ENCODE peak calls at places on chromosomes 2 and 18, in eight cellular contexts. A is naive B cell, Z is aorta, X is NCI-H460, B is fibroblast of mammary gland, K is psoas muscle, G is progenitor cell of endocrine pancreas, M is Daoy. S is an unnamed sample.

GRCh38 chr2:46363535-46364170 is 66.4 kb downstream of the EPAS1 start:
- DNase-seq in A (no peak), Z (no peak), X (no peak), B (peak), K (no peak), G (no peak), M (peak), S (no peak)

GRCh38 chr2:42001696-42002331 is 46.0 kb upstream of the PKDCC start:
- DNase-seq in A (no peak), Z (no peak), X (no peak), B (peak), K (no peak), G (no peak), M (no peak), S (no peak)

GRCh38 chr2:172561270-172561669 is 5.4 kb downstream of the PDK1 start:
- DNase-seq in A (no peak), Z (no peak), X (no peak), B (no peak), K (no peak), G (no peak), M (no peak), S (no peak)

GRCh38 chr2:120371969-120372625 is 26.2 kb downstream of the INHBB start:
- DNase-seq in A (no peak), Z (no peak), X (no peak), B (no peak), K (peak), G (no peak), M (no peak), S (no peak)

GRCh38 chr18:79552140-79552631 is 127.4 kb upstream of the CTDP1 start:
- DNase-seq in A (no peak), Z (peak), X (no peak), B (no peak), K (no peak), G (no peak), M (no peak), S (no peak)

GRCh38 chr18:51654441-51655326 is 457.2 kb upstream of the MEX3C start:
- DNase-seq in A (no peak), Z (no peak), X (no peak), B (no peak), K (no peak), G (no peak), M (no peak), S (no peak)

GRCh38 chr2:54771166-54771565 is 47.7 kb downstream of the EML6 start:
- DNase-seq in A (no peak), Z (no peak), X (no peak), B (peak), K (no peak), G (no peak), M (peak), S (no peak)

GRCh38 chr18:40877096-40877495 is 1077.9 kb upstream of the PIK3C3 start:
- DNase-seq in A (no peak), Z (no peak), X (no peak), B (peak), K (no peak), G (no peak), M (no peak), S (no peak)

GRCh38 chr2:215136669-215137328 is 1.6 kb downstream of the ABCA12 start:
- DNase-seq in A (no peak), Z (no peak), X (no peak), B (peak), K (no peak), G (no peak), M (peak), S (no peak)

GRCh38 chr18:49030692-49031443 is 80.1 kb upstream of the SMAD7 start:
- DNase-seq in A (no peak), Z (no peak), X (no peak), B (peak), K (no peak), G (no peak), M (no peak), S (no peak)

GRCh38 chr18:49560277-49561126 is 1.4 kb upstream of the LIPG start:
- DNase-seq in A (no peak), Z (no peak), X (no peak), B (peak), K (peak), G (peak), M (peak), S (no peak)

GRCh38 chr2:9113916-9114315 is 92.7 kb upstream of the ASAP2 start:
- DNase-seq in A (no peak), Z (no peak), X (no peak), B (no peak), K (no peak), G (no peak), M (no peak), S (no peak)

GRCh38 chr2:203480623-203481022 is 54.5 kb downstream of the RAPH1 start:
- DNase-seq in A (no peak), Z (no peak), X (no peak), B (no peak), K (no peak), G (no peak), M (no peak), S (no peak)

GRCh38 chr2:28691774-28692281 is 59.8 kb upstream of the PPP1CB start:
- DNase-seq in A (no peak), Z (no peak), X (no peak), B (peak), K (peak), G (no peak), M (peak), S (no peak)

GRCh38 chr2:100339823-100340222 is 17.5 kb upstream of the LONRF2 start:
- DNase-seq in A (no peak), Z (no peak), X (no peak), B (no peak), K (no peak), G (no peak), M (no peak), S (no peak)

GRCh38 chr2:120912101-120912985 is 176.7 kb downstream of the GLI2 start:
- DNase-seq in A (no peak), Z (peak), X (peak), B (peak), K (peak), G (no peak), M (no peak), S (no peak)

GRCh38 chr2:229715895-229716507 is 1.6 kb upstream of the DNER start:
- DNase-seq in A (peak), Z (no peak), X (peak), B (peak), K (no peak), G (no peak), M (peak), S (peak)

GRCh38 chr2:9174771-9175441 is 31.7 kb upstream of the ASAP2 start:
- DNase-seq in A (no peak), Z (no peak), X (no peak), B (peak), K (no peak), G (no peak), M (peak), S (peak)

GRCh38 chr18:14179306-14179705 is 47.1 kb upstream of the ZNF519 start:
- DNase-seq in A (no peak), Z (peak), X (no peak), B (peak), K (no peak), G (no peak), M (no peak), S (no peak)